ENCODE peak calls at places on chromosomes 3 and 15, in four cellular contexts. Q, C, V and K are unnamed samples.

GRCh38 chr3:185152433-185153169 is at the start of gene C3orf70:
- DNase-seq in Q (no peak), C (peak; percentile 76), V (peak; percentile 66), K (peak; percentile 78)

GRCh38 chr15:83379574-83379973 is 67.6 kb upstream of the SH3GL3 start:
- DNase-seq in Q (no peak), C (no peak), V (no peak), K (no peak)

GRCh38 chr3:24137958-24138875 is 193.1 kb downstream of the NR1D2 start:
- DNase-seq in Q (no peak), C (no peak), V (no peak), K (no peak)

GRCh38 chr3:184327171-184327570 is 10.2 kb upstream of the FAM131A start:
- DNase-seq in Q (no peak), C (no peak), V (no peak), K (no peak)

GRCh38 chr3:58386966-58387365 is 46.7 kb downstream of the PDHB start:
- DNase-seq in Q (no peak), C (no peak), V (no peak), K (no peak)

GRCh38 chr3:59759298-59760169 is 709.7 kb upstream of the CFAP20DC start:
- DNase-seq in Q (no peak), C (no peak), V (no peak), K (no peak)

GRCh38 chr3:100159564-100160153 is 45.4 kb upstream of the FILIP1L start:
- DNase-seq in Q (no peak), C (no peak), V (no peak), K (no peak)

GRCh38 chr3:15207836-15208504 is 1.9 kb downstream of the CAPN7 start:
- DNase-seq in Q (no peak), C (no peak), V (no peak), K (no peak)

GRCh38 chr3:128548426-128549282 is 55.7 kb upstream of the GATA2 start:
- DNase-seq in Q (no peak), C (no peak), V (no peak), K (peak; percentile 36)

GRCh38 chr3:130276203-130276803 is 69.2 kb upstream of the COL6A5 start:
- DNase-seq in Q (no peak), C (no peak), V (no peak), K (no peak)

GRCh38 chr15:95170587-95171380 is 939.4 kb downstream of the MCTP2 start:
- DNase-seq in Q (no peak), C (no peak), V (no peak), K (no peak)

GRCh38 chr3:195123196-195123805 is 147.7 kb downstream of the XXYLT1 start:
- DNase-seq in Q (no peak), C (no peak), V (no peak), K (no peak)
- TF ChIP-seq CTCF in Q (no peak), C (no peak), V (no peak), K (no peak)

DNA sequence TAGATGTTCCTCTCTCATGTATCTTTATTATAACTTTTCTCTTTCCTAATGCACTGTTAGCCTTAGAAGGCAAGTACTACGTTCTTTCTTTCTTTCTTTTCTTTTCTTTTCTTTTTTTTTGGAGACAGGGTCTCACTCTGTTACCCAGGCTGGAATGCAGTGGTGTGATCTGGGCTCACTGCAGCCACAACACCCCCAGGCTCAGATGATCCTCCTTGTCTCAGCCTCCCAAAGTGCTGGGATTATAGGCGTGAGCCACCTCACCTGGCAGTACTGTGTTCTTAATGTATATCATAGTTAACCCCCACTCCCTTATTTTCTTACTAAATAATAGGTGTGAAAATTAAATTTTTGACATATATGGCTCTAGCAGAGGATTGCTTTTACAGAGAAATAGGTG is 23.1 kb downstream of the IQGAP1 start:
- DNase-seq in Q (no peak), C (no peak), V (no peak), K (no peak)
- H3K4me1 ChIP-seq in Q (peaks cover 86% of the 10 kb centered on the region), C (peaks cover 83% of the 10 kb centered on the region), V (peaks cover 50% of the 10 kb centered on the region), K (peaks cover 74% of the 10 kb centered on the region)

GRCh38 chr3:9876991-9877390 is 3.1 kb downstream of the CIDEC start:
- DNase-seq in Q (no peak), C (no peak), V (no peak), K (no peak)
- H3K36me3 ChIP-seq in Q (no peaks in the 10 kb centered on the region), C (no peaks in the 10 kb centered on the region), V (no peaks in the 10 kb centered on the region), K (no peaks in the 10 kb centered on the region)

DNA sequence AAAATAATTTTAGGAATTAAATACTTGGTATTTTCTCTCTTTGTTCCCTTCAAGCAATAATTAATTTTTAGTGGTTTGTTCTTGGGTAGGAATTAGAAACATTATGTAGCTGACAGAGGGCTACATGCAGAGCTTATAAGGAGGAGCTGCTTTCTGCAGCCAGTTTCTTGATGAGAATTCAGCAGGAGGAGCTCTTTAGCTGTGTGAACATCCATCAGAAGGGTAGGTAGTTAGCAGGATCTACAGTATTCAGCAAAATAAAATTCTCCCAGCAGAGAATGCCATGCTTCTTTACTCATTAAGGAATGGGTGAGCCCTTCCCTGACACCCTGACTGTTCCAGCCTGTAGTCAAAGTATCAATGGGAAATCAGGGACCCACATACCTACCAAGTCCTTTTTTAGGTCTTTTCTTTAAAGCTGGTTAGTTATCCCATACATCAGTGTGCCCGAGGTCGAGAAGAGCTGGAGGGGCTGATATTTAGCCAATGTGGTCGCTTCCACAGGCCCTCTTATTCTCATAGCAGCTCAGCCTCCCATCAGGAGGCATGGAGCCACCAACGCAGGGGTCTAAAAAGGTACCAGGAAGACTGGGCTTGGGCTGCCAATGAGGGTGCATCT is 54.0 kb downstream of the KCNAB1 start:
- DNase-seq in Q (no peak), C (no peak), V (no peak), K (no peak)
- TF ChIP-seq CTCF in Q (no peak), C (peak; percentile 35), V (no peak), K (no peak)

GRCh38 chr15:88613074-88613944 is 7.8 kb upstream of the AEN start:
- DNase-seq in Q (no peak), C (no peak), V (no peak), K (no peak)
- H3K4me1 ChIP-seq in Q (peaks cover 9% of the 10 kb centered on the region), C (no peaks in the 10 kb centered on the region), V (peaks cover 11% of the 10 kb centered on the region), K (no peaks in the 10 kb centered on the region)

GRCh38 chr3:66410976-66411375 is 89.8 kb downstream of the LRIG1 start:
- DNase-seq in Q (no peak), C (no peak), V (no peak), K (no peak)
- H3K36me3 ChIP-seq in Q (peaks cover 94% of the 10 kb centered on the region), C (no peaks in the 10 kb centered on the region), V (peaks cover 4% of the 10 kb centered on the region), K (peaks cover 63% of the 10 kb centered on the region)

GRCh38 chr15:81174759-81175327 is 21.8 kb upstream of the IL16 start:
- DNase-seq in Q (no peak), C (no peak), V (no peak), K (no peak)
- TF ChIP-seq CTCF in Q (no peak), C (no peak), V (no peak), K (no peak)

GRCh38 chr3:152230367-152230766 is 38.4 kb upstream of the MBNL1 start:
- DNase-seq in Q (no peak), C (no peak), V (no peak), K (no peak)
- H3K4me1 ChIP-seq in Q (peaks cover 11% of the 10 kb centered on the region), C (no peaks in the 10 kb centered on the region), V (no peaks in the 10 kb centered on the region), K (no peaks in the 10 kb centered on the region)